ENCODE peak calls at places on chromosomes 12 and 14, in nine cellular contexts. One of them, this sample, is unnamed. For H3K36me3, the result is how much of the 10 kb centered on the place peaks cover.

GRCh38 chr12:13428538-13429265 is 232.2 kb downstream of the EMP1 start:
- DNase-seq in CD8-positive, alpha-beta memory T cell: no peak
- DNase-seq in hepatocyte: peak
- DNase-seq in neural progenitor cell: no peak
- DNase-seq in H1: no peak
- DNase-seq in endothelial cell of umbilical vein: no peak
- DNase-seq in thoracic aorta: no peak
- DNase-seq in ascending aorta: no peak
- DNase-seq in HCT116: no peak
- DNase-seq in this sample: no peak

GRCh38 chr12:123614531-123614930 is 12.6 kb downstream of the DDX55 start:
- DNase-seq in CD8-positive, alpha-beta memory T cell: no peak
- DNase-seq in hepatocyte: no peak
- DNase-seq in neural progenitor cell: no peak
- DNase-seq in H1: no peak
- DNase-seq in endothelial cell of umbilical vein: no peak
- DNase-seq in thoracic aorta: no peak
- DNase-seq in ascending aorta: no peak
- DNase-seq in HCT116: no peak
- DNase-seq in this sample: no peak

GRCh38 chr14:75690010-75690409 is 29.0 kb downstream of the TTLL5 start:
- DNase-seq in CD8-positive, alpha-beta memory T cell: no peak
- DNase-seq in hepatocyte: no peak
- DNase-seq in neural progenitor cell: no peak
- DNase-seq in H1: no peak
- DNase-seq in endothelial cell of umbilical vein: peak
- DNase-seq in thoracic aorta: no peak
- DNase-seq in ascending aorta: no peak
- DNase-seq in HCT116: no peak
- DNase-seq in this sample: no peak

GRCh38 chr14:22886500-22887259 is 3.7 kb downstream of the REM2 start:
- DNase-seq in CD8-positive, alpha-beta memory T cell: peak
- DNase-seq in hepatocyte: peak
- DNase-seq in neural progenitor cell: peak
- DNase-seq in H1: peak
- DNase-seq in endothelial cell of umbilical vein: peak
- DNase-seq in thoracic aorta: peak
- DNase-seq in ascending aorta: peak
- DNase-seq in HCT116: peak
- DNase-seq in this sample: peak

GRCh38 chr14:79542121-79542520 is 669.2 kb downstream of the DIO2 start:
- DNase-seq in CD8-positive, alpha-beta memory T cell: no peak
- DNase-seq in hepatocyte: no peak
- DNase-seq in neural progenitor cell: no peak
- DNase-seq in H1: no peak
- DNase-seq in endothelial cell of umbilical vein: no peak
- DNase-seq in thoracic aorta: no peak
- DNase-seq in ascending aorta: no peak
- DNase-seq in HCT116: no peak
- DNase-seq in this sample: peak

GRCh38 chr14:54671537-54671936 is 104.6 kb downstream of the SAMD4A start:
- DNase-seq in CD8-positive, alpha-beta memory T cell: no peak
- DNase-seq in hepatocyte: no peak
- DNase-seq in neural progenitor cell: no peak
- DNase-seq in H1: no peak
- DNase-seq in endothelial cell of umbilical vein: no peak
- DNase-seq in thoracic aorta: no peak
- DNase-seq in ascending aorta: no peak
- DNase-seq in HCT116: no peak
- DNase-seq in this sample: no peak

GRCh38 chr12:113929312-113929989 is 36.7 kb downstream of the RBM19 start:
- DNase-seq in CD8-positive, alpha-beta memory T cell: no peak
- DNase-seq in hepatocyte: no peak
- DNase-seq in neural progenitor cell: no peak
- DNase-seq in H1: no peak
- DNase-seq in endothelial cell of umbilical vein: no peak
- DNase-seq in thoracic aorta: no peak
- DNase-seq in ascending aorta: no peak
- DNase-seq in HCT116: no peak
- DNase-seq in this sample: no peak

GRCh38 chr12:105201389-105201788 is 34.6 kb downstream of the APPL2 start:
- DNase-seq in CD8-positive, alpha-beta memory T cell: no peak
- DNase-seq in hepatocyte: no peak
- DNase-seq in neural progenitor cell: no peak
- DNase-seq in H1: no peak
- DNase-seq in endothelial cell of umbilical vein: no peak
- DNase-seq in thoracic aorta: no peak
- DNase-seq in ascending aorta: no peak
- DNase-seq in HCT116: no peak
- DNase-seq in this sample: no peak

GRCh38 chr12:29160230-29160629 is 11.2 kb downstream of the FAR2 start:
- DNase-seq in CD8-positive, alpha-beta memory T cell: no peak
- DNase-seq in hepatocyte: no peak
- DNase-seq in neural progenitor cell: no peak
- DNase-seq in H1: no peak
- DNase-seq in endothelial cell of umbilical vein: no peak
- DNase-seq in thoracic aorta: no peak
- DNase-seq in ascending aorta: no peak
- DNase-seq in HCT116: no peak
- DNase-seq in this sample: no peak

GRCh38 chr12:3137268-3137761 is 60.1 kb downstream of the TSPAN9 start:
- DNase-seq in CD8-positive, alpha-beta memory T cell: no peak
- DNase-seq in hepatocyte: peak
- DNase-seq in neural progenitor cell: peak
- DNase-seq in H1: peak
- DNase-seq in endothelial cell of umbilical vein: peak
- DNase-seq in thoracic aorta: no peak
- DNase-seq in ascending aorta: no peak
- DNase-seq in HCT116: no peak
- DNase-seq in this sample: no peak

GRCh38 chr12:2551097-2551496 is 243.7 kb upstream of the FKBP4 start:
- DNase-seq in CD8-positive, alpha-beta memory T cell: no peak
- DNase-seq in hepatocyte: no peak
- DNase-seq in neural progenitor cell: no peak
- DNase-seq in H1: no peak
- DNase-seq in endothelial cell of umbilical vein: no peak
- DNase-seq in thoracic aorta: no peak
- DNase-seq in ascending aorta: no peak
- DNase-seq in HCT116: no peak
- DNase-seq in this sample: no peak

GRCh38 chr12:55829967-55830600 is 697 bp upstream of the DNAJC14 start:
- DNase-seq in CD8-positive, alpha-beta memory T cell: peak
- DNase-seq in hepatocyte: peak
- DNase-seq in neural progenitor cell: peak
- DNase-seq in H1: peak
- DNase-seq in endothelial cell of umbilical vein: peak
- DNase-seq in thoracic aorta: no peak
- DNase-seq in ascending aorta: peak
- DNase-seq in HCT116: no peak
- DNase-seq in this sample: no peak

GRCh38 chr12:132004946-132005345 is 55.2 kb downstream of the EP400 start:
- DNase-seq in CD8-positive, alpha-beta memory T cell: no peak
- DNase-seq in hepatocyte: no peak
- DNase-seq in neural progenitor cell: no peak
- DNase-seq in H1: no peak
- DNase-seq in endothelial cell of umbilical vein: no peak
- DNase-seq in thoracic aorta: no peak
- DNase-seq in ascending aorta: peak
- DNase-seq in HCT116: no peak
- DNase-seq in this sample: no peak

GRCh38 chr14:43687866-43688265 is 819.2 kb downstream of the FSCB start:
- DNase-seq in CD8-positive, alpha-beta memory T cell: no peak
- DNase-seq in hepatocyte: peak
- DNase-seq in neural progenitor cell: no peak
- DNase-seq in H1: no peak
- DNase-seq in endothelial cell of umbilical vein: no peak
- DNase-seq in thoracic aorta: no peak
- DNase-seq in ascending aorta: no peak
- DNase-seq in HCT116: no peak
- DNase-seq in this sample: no peak

GRCh38 chr12:65881965-65882413 is 57.7 kb downstream of the HMGA2 start:
- DNase-seq in CD8-positive, alpha-beta memory T cell: no peak
- DNase-seq in hepatocyte: peak
- DNase-seq in neural progenitor cell: peak
- DNase-seq in H1: no peak
- DNase-seq in endothelial cell of umbilical vein: peak
- DNase-seq in thoracic aorta: peak
- DNase-seq in ascending aorta: peak
- DNase-seq in HCT116: no peak
- DNase-seq in this sample: no peak

GRCh38 chr14:38255673-38256357 is at the start of gene CLEC14A:
- DNase-seq in CD8-positive, alpha-beta memory T cell: no peak
- DNase-seq in hepatocyte: peak
- DNase-seq in neural progenitor cell: peak
- DNase-seq in H1: peak
- DNase-seq in endothelial cell of umbilical vein: no peak
- DNase-seq in thoracic aorta: no peak
- DNase-seq in ascending aorta: peak
- DNase-seq in HCT116: no peak
- DNase-seq in this sample: no peak

GRCh38 chr14:23186913-23187654 is 3.6 kb upstream of the SLC7A8 start:
- DNase-seq in CD8-positive, alpha-beta memory T cell: no peak
- DNase-seq in hepatocyte: peak
- DNase-seq in neural progenitor cell: peak
- DNase-seq in H1: peak
- DNase-seq in endothelial cell of umbilical vein: peak
- DNase-seq in thoracic aorta: no peak
- DNase-seq in ascending aorta: peak
- DNase-seq in HCT116: peak
- DNase-seq in this sample: peak

GRCh38 chr12:6766651-6767300 is 613 bp downstream of the PTMS start:
- DNase-seq in CD8-positive, alpha-beta memory T cell: peak
- DNase-seq in hepatocyte: peak
- DNase-seq in neural progenitor cell: peak
- DNase-seq in H1: peak
- DNase-seq in endothelial cell of umbilical vein: peak
- DNase-seq in thoracic aorta: no peak
- DNase-seq in ascending aorta: peak
- DNase-seq in HCT116: no peak
- DNase-seq in this sample: peak

GRCh38 chr12:75322464-75322863 is 7.7 kb downstream of the CAPS2 start:
- DNase-seq in CD8-positive, alpha-beta memory T cell: no peak
- DNase-seq in hepatocyte: no peak
- DNase-seq in neural progenitor cell: no peak
- DNase-seq in H1: no peak
- DNase-seq in endothelial cell of umbilical vein: no peak
- DNase-seq in thoracic aorta: no peak
- DNase-seq in ascending aorta: no peak
- DNase-seq in HCT116: no peak
- DNase-seq in this sample: peak

GRCh38 chr12:124464830-124465229 is 102.6 kb downstream of the NCOR2 start:
- DNase-seq in CD8-positive, alpha-beta memory T cell: no peak
- DNase-seq in hepatocyte: no peak
- DNase-seq in neural progenitor cell: no peak
- DNase-seq in H1: no peak
- DNase-seq in endothelial cell of umbilical vein: no peak
- DNase-seq in thoracic aorta: no peak
- DNase-seq in ascending aorta: no peak
- DNase-seq in HCT116: no peak
- DNase-seq in this sample: no peak

GRCh38 chr12:87930033-87930432 is 99.2 kb downstream of the C12orf50 start:
- DNase-seq in CD8-positive, alpha-beta memory T cell: no peak
- DNase-seq in hepatocyte: no peak
- DNase-seq in neural progenitor cell: no peak
- DNase-seq in H1: no peak
- DNase-seq in endothelial cell of umbilical vein: no peak
- DNase-seq in thoracic aorta: no peak
- DNase-seq in ascending aorta: no peak
- DNase-seq in HCT116: no peak
- DNase-seq in this sample: peak
- H3K27ac ChIP-seq in CD8-positive, alpha-beta memory T cell: no peak
- H3K27ac ChIP-seq in hepatocyte: no peak
- H3K27ac ChIP-seq in neural progenitor cell: no peak
- H3K27ac ChIP-seq in H1: no peak
- H3K27ac ChIP-seq in endothelial cell of umbilical vein: no peak
- H3K27ac ChIP-seq in thoracic aorta: no peak
- H3K27ac ChIP-seq in ascending aorta: no peak
- H3K27ac ChIP-seq in HCT116: no peak
- H3K27ac ChIP-seq in this sample: no peak

DNA sequence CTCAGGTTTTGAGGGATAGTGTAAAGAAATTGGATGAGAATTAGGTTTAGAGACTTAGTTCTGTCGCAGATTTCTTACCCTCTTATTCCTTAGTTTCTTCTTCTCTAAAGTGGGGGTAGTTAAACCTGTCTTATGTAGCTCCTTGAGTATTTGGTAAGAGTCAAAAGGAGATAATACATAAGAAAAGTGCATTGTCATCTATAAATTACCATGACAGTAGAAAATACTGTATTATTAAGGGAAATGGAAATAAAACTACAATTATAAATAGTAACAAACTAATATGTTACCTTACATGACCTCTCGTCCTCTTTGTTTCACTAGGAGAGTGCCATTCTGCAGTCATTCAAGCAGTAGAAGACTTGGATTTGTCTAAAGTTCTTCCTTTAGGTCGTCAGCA is 49.0 kb downstream of the UTP20 start:
- DNase-seq in CD8-positive, alpha-beta memory T cell: no peak
- DNase-seq in hepatocyte: no peak
- DNase-seq in neural progenitor cell: no peak
- DNase-seq in H1: no peak
- DNase-seq in endothelial cell of umbilical vein: no peak
- DNase-seq in thoracic aorta: no peak
- DNase-seq in ascending aorta: no peak
- DNase-seq in HCT116: no peak
- DNase-seq in this sample: no peak
- H3K36me3 ChIP-seq in CD8-positive, alpha-beta memory T cell: under half
- H3K36me3 ChIP-seq in hepatocyte: under half
- H3K36me3 ChIP-seq in neural progenitor cell: under half
- H3K36me3 ChIP-seq in H1: under half
- H3K36me3 ChIP-seq in endothelial cell of umbilical vein: under half
- H3K36me3 ChIP-seq in thoracic aorta: under half
- H3K36me3 ChIP-seq in ascending aorta: under half
- H3K36me3 ChIP-seq in HCT116: half or more
- H3K36me3 ChIP-seq in this sample: under half

GRCh38 chr12:101925352-101925751 is 48.0 kb downstream of the DRAM1 start:
- DNase-seq in CD8-positive, alpha-beta memory T cell: no peak
- DNase-seq in hepatocyte: peak
- DNase-seq in neural progenitor cell: no peak
- DNase-seq in H1: no peak
- DNase-seq in endothelial cell of umbilical vein: no peak
- DNase-seq in thoracic aorta: peak
- DNase-seq in ascending aorta: peak
- DNase-seq in HCT116: no peak
- DNase-seq in this sample: peak
- H3K27ac ChIP-seq in CD8-positive, alpha-beta memory T cell: no peak
- H3K27ac ChIP-seq in hepatocyte: peak
- H3K27ac ChIP-seq in neural progenitor cell: no peak
- H3K27ac ChIP-seq in H1: no peak
- H3K27ac ChIP-seq in endothelial cell of umbilical vein: no peak
- H3K27ac ChIP-seq in thoracic aorta: no peak
- H3K27ac ChIP-seq in ascending aorta: peak
- H3K27ac ChIP-seq in HCT116: no peak
- H3K27ac ChIP-seq in this sample: peak

DNA sequence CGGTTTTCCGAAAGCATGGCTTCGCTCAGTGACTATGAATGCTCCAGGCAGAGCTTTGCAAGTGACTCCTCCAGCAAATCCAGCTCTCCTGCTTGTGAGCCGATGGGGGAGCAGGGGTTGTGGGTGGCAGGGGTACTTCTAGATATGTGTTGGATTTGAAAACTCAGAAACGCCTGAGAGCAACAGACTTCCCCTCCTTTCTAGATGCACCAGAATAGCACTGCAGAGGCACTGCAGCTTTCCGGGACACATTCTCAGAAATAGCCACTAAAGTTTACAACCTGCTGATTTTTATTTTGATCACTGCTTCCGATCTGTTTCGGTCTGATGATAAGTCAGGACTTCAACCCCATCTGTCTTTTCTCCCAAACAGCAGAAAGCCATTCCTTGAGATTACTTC is 8.6 kb downstream of the TCP11L2 start:
- DNase-seq in CD8-positive, alpha-beta memory T cell: no peak
- DNase-seq in hepatocyte: no peak
- DNase-seq in neural progenitor cell: no peak
- DNase-seq in H1: no peak
- DNase-seq in endothelial cell of umbilical vein: no peak
- DNase-seq in thoracic aorta: no peak
- DNase-seq in ascending aorta: no peak
- DNase-seq in HCT116: no peak
- DNase-seq in this sample: no peak
- H3K36me3 ChIP-seq in CD8-positive, alpha-beta memory T cell: under half
- H3K36me3 ChIP-seq in hepatocyte: under half
- H3K36me3 ChIP-seq in neural progenitor cell: under half
- H3K36me3 ChIP-seq in H1: under half
- H3K36me3 ChIP-seq in endothelial cell of umbilical vein: under half
- H3K36me3 ChIP-seq in thoracic aorta: under half
- H3K36me3 ChIP-seq in ascending aorta: under half
- H3K36me3 ChIP-seq in HCT116: under half
- H3K36me3 ChIP-seq in this sample: under half